ENCODE peak calls at places on chromosomes 4 and X, in ten cellular contexts. One of them, this sample, is unnamed.

GRCh38 chr4:1199556-1200331 is 27.4 kb upstream of the SPON2 start:
- DNase-seq in glutamatergic neuron: no peak
- DNase-seq in body of pancreas: no peak
- DNase-seq in NCI-H1092: no peak
- DNase-seq in nephron progenitor cell: no peak
- DNase-seq in foreskin keratinocyte: no peak
- DNase-seq in transverse colon: peak
- DNase-seq in skeletal muscle cell: no peak
- DNase-seq in psoas muscle: no peak
- DNase-seq in AG09309: no peak
- DNase-seq in this sample: no peak

GRCh38 chr4:2794707-2795557 is 2.0 kb downstream of the SH3BP2 start:
- DNase-seq in glutamatergic neuron: no peak
- DNase-seq in body of pancreas: no peak
- DNase-seq in NCI-H1092: no peak
- DNase-seq in nephron progenitor cell: no peak
- DNase-seq in foreskin keratinocyte: peak
- DNase-seq in transverse colon: peak
- DNase-seq in skeletal muscle cell: peak
- DNase-seq in psoas muscle: peak
- DNase-seq in AG09309: peak
- DNase-seq in this sample: no peak

GRCh38 chrX:46258356-46258755 is 286.9 kb downstream of the ZNF674 start:
- DNase-seq in glutamatergic neuron: no peak
- DNase-seq in body of pancreas: no peak
- DNase-seq in NCI-H1092: no peak
- DNase-seq in nephron progenitor cell: no peak
- DNase-seq in foreskin keratinocyte: no peak
- DNase-seq in transverse colon: no peak
- DNase-seq in skeletal muscle cell: no peak
- DNase-seq in psoas muscle: no peak
- DNase-seq in AG09309: no peak
- DNase-seq in this sample: no peak

GRCh38 chr4:35124116-35124515 is 1120.2 kb downstream of the ARAP2 start:
- DNase-seq in glutamatergic neuron: no peak
- DNase-seq in body of pancreas: no peak
- DNase-seq in NCI-H1092: no peak
- DNase-seq in nephron progenitor cell: no peak
- DNase-seq in foreskin keratinocyte: peak
- DNase-seq in transverse colon: no peak
- DNase-seq in skeletal muscle cell: peak
- DNase-seq in psoas muscle: no peak
- DNase-seq in AG09309: no peak
- DNase-seq in this sample: peak

GRCh38 chrX:95760356-95760755 is 924.3 kb upstream of the DIAPH2 start:
- DNase-seq in glutamatergic neuron: no peak
- DNase-seq in body of pancreas: no peak
- DNase-seq in NCI-H1092: no peak
- DNase-seq in nephron progenitor cell: no peak
- DNase-seq in foreskin keratinocyte: no peak
- DNase-seq in transverse colon: no peak
- DNase-seq in skeletal muscle cell: no peak
- DNase-seq in psoas muscle: no peak
- DNase-seq in AG09309: no peak
- DNase-seq in this sample: no peak

GRCh38 chrX:152901816-152902501 is 4.1 kb downstream of the ZNF185 start:
- DNase-seq in glutamatergic neuron: no peak
- DNase-seq in body of pancreas: no peak
- DNase-seq in NCI-H1092: no peak
- DNase-seq in nephron progenitor cell: no peak
- DNase-seq in foreskin keratinocyte: no peak
- DNase-seq in transverse colon: no peak
- DNase-seq in skeletal muscle cell: no peak
- DNase-seq in psoas muscle: peak
- DNase-seq in AG09309: no peak
- DNase-seq in this sample: no peak

GRCh38 chr4:54232151-54232688 is 3.1 kb downstream of the PDGFRA start:
- DNase-seq in glutamatergic neuron: no peak
- DNase-seq in body of pancreas: no peak
- DNase-seq in NCI-H1092: no peak
- DNase-seq in nephron progenitor cell: no peak
- DNase-seq in foreskin keratinocyte: no peak
- DNase-seq in transverse colon: no peak
- DNase-seq in skeletal muscle cell: no peak
- DNase-seq in psoas muscle: peak
- DNase-seq in AG09309: no peak
- DNase-seq in this sample: no peak

GRCh38 chr4:158513246-158513645 is 8.4 kb upstream of the RXFP1 start:
- DNase-seq in glutamatergic neuron: no peak
- DNase-seq in body of pancreas: no peak
- DNase-seq in NCI-H1092: no peak
- DNase-seq in nephron progenitor cell: no peak
- DNase-seq in foreskin keratinocyte: peak
- DNase-seq in transverse colon: no peak
- DNase-seq in skeletal muscle cell: no peak
- DNase-seq in psoas muscle: no peak
- DNase-seq in AG09309: no peak
- DNase-seq in this sample: no peak

GRCh38 chr4:40749717-40750460 is at the start of gene NSUN7:
- DNase-seq in glutamatergic neuron: peak
- DNase-seq in body of pancreas: peak
- DNase-seq in NCI-H1092: peak
- DNase-seq in nephron progenitor cell: peak
- DNase-seq in foreskin keratinocyte: peak
- DNase-seq in transverse colon: peak
- DNase-seq in skeletal muscle cell: no peak
- DNase-seq in psoas muscle: peak
- DNase-seq in AG09309: no peak
- DNase-seq in this sample: no peak

GRCh38 chr4:110165382-110166285 is 32.8 kb downstream of the ELOVL6 start:
- DNase-seq in glutamatergic neuron: no peak
- DNase-seq in body of pancreas: no peak
- DNase-seq in NCI-H1092: no peak
- DNase-seq in nephron progenitor cell: peak
- DNase-seq in foreskin keratinocyte: peak
- DNase-seq in transverse colon: peak
- DNase-seq in skeletal muscle cell: peak
- DNase-seq in psoas muscle: no peak
- DNase-seq in AG09309: peak
- DNase-seq in this sample: peak

GRCh38 chr4:10085386-10085785 is 31.2 kb downstream of the WDR1 start:
- DNase-seq in glutamatergic neuron: peak
- DNase-seq in body of pancreas: no peak
- DNase-seq in NCI-H1092: no peak
- DNase-seq in nephron progenitor cell: no peak
- DNase-seq in foreskin keratinocyte: no peak
- DNase-seq in transverse colon: peak
- DNase-seq in skeletal muscle cell: no peak
- DNase-seq in psoas muscle: peak
- DNase-seq in AG09309: no peak
- DNase-seq in this sample: no peak

GRCh38 chr4:104494161-104494560 is 533 bp downstream of the CXXC4 start:
- DNase-seq in glutamatergic neuron: no peak
- DNase-seq in body of pancreas: no peak
- DNase-seq in NCI-H1092: no peak
- DNase-seq in nephron progenitor cell: no peak
- DNase-seq in foreskin keratinocyte: no peak
- DNase-seq in transverse colon: no peak
- DNase-seq in skeletal muscle cell: no peak
- DNase-seq in psoas muscle: no peak
- DNase-seq in AG09309: no peak
- DNase-seq in this sample: no peak

GRCh38 chr4:153205028-153205648 is 895 bp downstream of the TRIM2 start:
- DNase-seq in glutamatergic neuron: no peak
- DNase-seq in body of pancreas: peak
- DNase-seq in NCI-H1092: no peak
- DNase-seq in nephron progenitor cell: peak
- DNase-seq in foreskin keratinocyte: no peak
- DNase-seq in transverse colon: peak
- DNase-seq in skeletal muscle cell: no peak
- DNase-seq in psoas muscle: no peak
- DNase-seq in AG09309: no peak
- DNase-seq in this sample: no peak

GRCh38 chr4:101621120-101621519 is 169.4 kb upstream of the BANK1 start:
- DNase-seq in glutamatergic neuron: no peak
- DNase-seq in body of pancreas: no peak
- DNase-seq in NCI-H1092: no peak
- DNase-seq in nephron progenitor cell: no peak
- DNase-seq in foreskin keratinocyte: peak
- DNase-seq in transverse colon: no peak
- DNase-seq in skeletal muscle cell: peak
- DNase-seq in psoas muscle: no peak
- DNase-seq in AG09309: peak
- DNase-seq in this sample: no peak

GRCh38 chr4:184824776-184825393 is 883 bp downstream of the ACSL1 start:
- DNase-seq in glutamatergic neuron: peak
- DNase-seq in body of pancreas: no peak
- DNase-seq in NCI-H1092: no peak
- DNase-seq in nephron progenitor cell: no peak
- DNase-seq in foreskin keratinocyte: no peak
- DNase-seq in transverse colon: no peak
- DNase-seq in skeletal muscle cell: no peak
- DNase-seq in psoas muscle: no peak
- DNase-seq in AG09309: no peak
- DNase-seq in this sample: no peak

GRCh38 chrX:155005190-155005589 is 17.3 kb downstream of the F8 start:
- DNase-seq in glutamatergic neuron: no peak
- DNase-seq in body of pancreas: no peak
- DNase-seq in NCI-H1092: no peak
- DNase-seq in nephron progenitor cell: no peak
- DNase-seq in foreskin keratinocyte: no peak
- DNase-seq in transverse colon: no peak
- DNase-seq in skeletal muscle cell: no peak
- DNase-seq in psoas muscle: no peak
- DNase-seq in AG09309: no peak
- DNase-seq in this sample: no peak

GRCh38 chrX:154761977-154762528 is 611 bp upstream of the DKC1 start:
- DNase-seq in glutamatergic neuron: no peak
- DNase-seq in body of pancreas: peak
- DNase-seq in NCI-H1092: peak
- DNase-seq in nephron progenitor cell: no peak
- DNase-seq in foreskin keratinocyte: no peak
- DNase-seq in transverse colon: peak
- DNase-seq in skeletal muscle cell: no peak
- DNase-seq in psoas muscle: no peak
- DNase-seq in AG09309: no peak
- DNase-seq in this sample: no peak

GRCh38 chr4:7529368-7529923 is 94.7 kb upstream of the PSAPL1 start:
- DNase-seq in glutamatergic neuron: peak
- DNase-seq in body of pancreas: no peak
- DNase-seq in NCI-H1092: no peak
- DNase-seq in nephron progenitor cell: no peak
- DNase-seq in foreskin keratinocyte: no peak
- DNase-seq in transverse colon: no peak
- DNase-seq in skeletal muscle cell: no peak
- DNase-seq in psoas muscle: peak
- DNase-seq in AG09309: no peak
- DNase-seq in this sample: no peak

GRCh38 chrX:153687121-153688039 is at the start of gene SLC6A8:
- DNase-seq in glutamatergic neuron: peak
- DNase-seq in body of pancreas: peak
- DNase-seq in NCI-H1092: peak
- DNase-seq in nephron progenitor cell: peak
- DNase-seq in foreskin keratinocyte: no peak
- DNase-seq in transverse colon: peak
- DNase-seq in skeletal muscle cell: no peak
- DNase-seq in psoas muscle: peak
- DNase-seq in AG09309: no peak
- DNase-seq in this sample: no peak

GRCh38 chrX:68692651-68693050 is 45.2 kb downstream of the STARD8 start:
- DNase-seq in glutamatergic neuron: no peak
- DNase-seq in body of pancreas: no peak
- DNase-seq in NCI-H1092: no peak
- DNase-seq in nephron progenitor cell: no peak
- DNase-seq in foreskin keratinocyte: no peak
- DNase-seq in transverse colon: no peak
- DNase-seq in skeletal muscle cell: no peak
- DNase-seq in psoas muscle: no peak
- DNase-seq in AG09309: no peak
- DNase-seq in this sample: no peak

GRCh38 chr4:74267998-74268606 is 40.2 kb upstream of the EPGN start:
- DNase-seq in glutamatergic neuron: no peak
- DNase-seq in body of pancreas: no peak
- DNase-seq in NCI-H1092: no peak
- DNase-seq in nephron progenitor cell: no peak
- DNase-seq in foreskin keratinocyte: peak
- DNase-seq in transverse colon: no peak
- DNase-seq in skeletal muscle cell: peak
- DNase-seq in psoas muscle: no peak
- DNase-seq in AG09309: no peak
- DNase-seq in this sample: peak

GRCh38 chr4:27218013-27218412 is 357.4 kb downstream of the STIM2 start:
- DNase-seq in glutamatergic neuron: no peak
- DNase-seq in body of pancreas: no peak
- DNase-seq in NCI-H1092: no peak
- DNase-seq in nephron progenitor cell: no peak
- DNase-seq in foreskin keratinocyte: peak
- DNase-seq in transverse colon: no peak
- DNase-seq in skeletal muscle cell: no peak
- DNase-seq in psoas muscle: no peak
- DNase-seq in AG09309: no peak
- DNase-seq in this sample: no peak

GRCh38 chrX:124383367-124383766 is 37.0 kb downstream of the SH2D1A start:
- DNase-seq in glutamatergic neuron: no peak
- DNase-seq in body of pancreas: no peak
- DNase-seq in NCI-H1092: no peak
- DNase-seq in nephron progenitor cell: no peak
- DNase-seq in foreskin keratinocyte: no peak
- DNase-seq in transverse colon: no peak
- DNase-seq in skeletal muscle cell: no peak
- DNase-seq in psoas muscle: no peak
- DNase-seq in AG09309: no peak
- DNase-seq in this sample: no peak

GRCh38 chr4:153450545-153450917 is 15.6 kb upstream of the TMEM131L start:
- DNase-seq in glutamatergic neuron: no peak
- DNase-seq in body of pancreas: no peak
- DNase-seq in NCI-H1092: no peak
- DNase-seq in nephron progenitor cell: no peak
- DNase-seq in foreskin keratinocyte: no peak
- DNase-seq in transverse colon: no peak
- DNase-seq in skeletal muscle cell: no peak
- DNase-seq in psoas muscle: no peak
- DNase-seq in AG09309: no peak
- DNase-seq in this sample: no peak

GRCh38 chrX:11341274-11342256 is 48.4 kb downstream of the AMELX start:
- DNase-seq in glutamatergic neuron: no peak
- DNase-seq in body of pancreas: peak
- DNase-seq in NCI-H1092: no peak
- DNase-seq in nephron progenitor cell: no peak
- DNase-seq in foreskin keratinocyte: peak
- DNase-seq in transverse colon: peak
- DNase-seq in skeletal muscle cell: peak
- DNase-seq in psoas muscle: peak
- DNase-seq in AG09309: peak
- DNase-seq in this sample: peak

GRCh38 chrX:68498044-68498507 is 775 bp upstream of the YIPF6 start:
- DNase-seq in glutamatergic neuron: no peak
- DNase-seq in body of pancreas: no peak
- DNase-seq in NCI-H1092: no peak
- DNase-seq in nephron progenitor cell: no peak
- DNase-seq in foreskin keratinocyte: peak
- DNase-seq in transverse colon: no peak
- DNase-seq in skeletal muscle cell: no peak
- DNase-seq in psoas muscle: no peak
- DNase-seq in AG09309: no peak
- DNase-seq in this sample: no peak

GRCh38 chr4:182338731-182339130 is 95.5 kb downstream of the TENM3 start:
- DNase-seq in glutamatergic neuron: no peak
- DNase-seq in body of pancreas: no peak
- DNase-seq in NCI-H1092: no peak
- DNase-seq in nephron progenitor cell: no peak
- DNase-seq in foreskin keratinocyte: no peak
- DNase-seq in transverse colon: no peak
- DNase-seq in skeletal muscle cell: no peak
- DNase-seq in psoas muscle: no peak
- DNase-seq in AG09309: no peak
- DNase-seq in this sample: no peak

GRCh38 chr4:25031077-25031606 is 396 bp upstream of the LGI2 start:
- DNase-seq in glutamatergic neuron: peak
- DNase-seq in body of pancreas: peak
- DNase-seq in NCI-H1092: peak
- DNase-seq in nephron progenitor cell: peak
- DNase-seq in foreskin keratinocyte: no peak
- DNase-seq in transverse colon: peak
- DNase-seq in skeletal muscle cell: peak
- DNase-seq in psoas muscle: no peak
- DNase-seq in AG09309: no peak
- DNase-seq in this sample: no peak